ENCODE peak calls at places on chromosomes 4 and X, in four cellular contexts. O is uterus; Q is CD8-positive, alpha-beta memory T cell; K is CD4-positive, alpha-beta memory T cell. H is an unnamed sample. For H3K4me1, the result is how much of the 10 kb centered on the place peaks cover.

GRCh38 chr4:62531731-62532130 is 1331.6 kb downstream of the ADGRL3 start:
- DNase-seq in O (no peak), Q (no peak), K (no peak), H (no peak)

GRCh38 chr4:23972805-23973204 is 83.0 kb upstream of the PPARGC1A start:
- DNase-seq in O (no peak), Q (no peak), K (no peak), H (no peak)

GRCh38 chr4:169907705-169908104 is 118.5 kb downstream of the MFAP3L start:
- DNase-seq in O (no peak), Q (no peak), K (no peak), H (no peak)

GRCh38 chr4:142297313-142297712 is 548.8 kb downstream of the INPP4B start:
- DNase-seq in O (no peak), Q (no peak), K (no peak), H (no peak)

GRCh38 chr4:5955856-5956255 is 62.4 kb downstream of the C4orf50 start:
- DNase-seq in O (no peak), Q (no peak), K (no peak), H (no peak)

GRCh38 chr4:155569471-155569870 is 97.2 kb upstream of the GUCY1A1 start:
- DNase-seq in O (no peak), Q (no peak), K (no peak), H (no peak)

GRCh38 chrX:48927125-48927524 is 8.3 kb upstream of the PIM2 start:
- DNase-seq in O (no peak), Q (no peak), K (no peak), H (no peak)

GRCh38 chr4:111807556-111807955 is 337.7 kb upstream of the FAM241A start:
- DNase-seq in O (no peak), Q (no peak), K (no peak), H (no peak)

GRCh38 chrX:42028113-42028512 is 104.8 kb upstream of the CASK start:
- DNase-seq in O (no peak), Q (no peak), K (no peak), H (no peak)

GRCh38 chrX:119521246-119521645 is 44.0 kb downstream of the STEEP1 start:
- DNase-seq in O (no peak), Q (no peak), K (no peak), H (no peak)

GRCh38 chrX:122246937-122247336 is 937.1 kb upstream of the GRIA3 start:
- DNase-seq in O (no peak), Q (no peak), K (no peak), H (no peak)

GRCh38 chrX:66731398-66731797 is 92.5 kb upstream of the EDA2R start:
- DNase-seq in O (no peak), Q (peak), K (peak), H (no peak)

GRCh38 chrX:53089224-53089842 is 4.6 kb upstream of the KANTR start:
- DNase-seq in O (peak), Q (peak), K (peak), H (no peak)

GRCh38 chr4:71648448-71648847 is 135.4 kb downstream of the GC start:
- DNase-seq in O (no peak), Q (no peak), K (no peak), H (no peak)

GRCh38 chrX:104319346-104319745 is 64.6 kb upstream of the ESX1 start:
- DNase-seq in O (no peak), Q (no peak), K (no peak), H (no peak)
- H3K4me1 ChIP-seq in O (under half), Q (under half), K (under half), H (under half)

DNA sequence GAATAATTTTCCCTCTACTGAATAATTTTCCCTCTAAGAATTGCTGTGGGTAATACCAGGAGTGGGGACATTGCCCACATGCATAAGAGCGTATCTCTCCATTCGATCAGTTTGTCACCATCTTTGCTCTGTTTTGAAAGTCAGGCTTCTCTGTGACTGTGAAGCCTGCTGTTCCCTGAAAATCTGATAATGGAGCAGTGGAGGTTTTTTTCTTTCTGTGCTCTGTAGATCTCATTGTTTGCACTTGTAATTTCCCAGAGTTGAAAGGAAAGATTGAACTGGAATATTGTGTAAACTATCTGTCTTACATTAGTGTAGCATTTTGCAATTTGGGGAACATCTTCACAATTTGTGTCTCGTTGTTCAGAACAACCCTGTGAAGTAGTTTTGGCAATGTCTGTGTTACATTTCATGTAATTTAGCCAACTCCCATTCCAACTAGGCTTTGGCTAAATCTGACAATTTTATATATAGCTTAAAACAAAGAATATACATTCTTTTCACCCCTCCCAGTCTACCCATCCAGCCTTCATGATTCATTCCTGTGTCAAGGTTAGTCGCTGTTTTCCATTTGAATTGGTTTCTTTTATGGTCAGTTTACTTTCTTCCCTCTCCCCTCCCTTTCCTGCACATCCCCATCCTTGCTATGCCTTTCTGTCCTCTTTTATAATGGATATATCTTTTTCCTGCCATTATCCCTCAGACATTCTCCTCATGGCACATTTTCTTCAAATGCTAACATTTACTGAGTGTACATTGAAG is 4.5 kb downstream of the ZXDB start:
- DNase-seq in O (no peak), Q (no peak), K (no peak), H (no peak)
- H3K27ac ChIP-seq in O (peak), Q (no peak), K (no peak), H (no peak)

GRCh38 chr4:2296621-2297601 is 35.0 kb upstream of the MXD4 start:
- DNase-seq in O (no peak), Q (peak), K (no peak), H (no peak)

GRCh38 chr4:2299794-2300193 is 37.9 kb upstream of the MXD4 start:
- DNase-seq in O (no peak), Q (no peak), K (no peak), H (no peak)

GRCh38 chr4:2297606-2298517 is 36.0 kb upstream of the MXD4 start:
- DNase-seq in O (no peak), Q (peak), K (no peak), H (no peak)

GRCh38 chr4:2300431-2300861 is 38.5 kb upstream of the MXD4 start:
- DNase-seq in O (no peak), Q (no peak), K (no peak), H (no peak)

DNA sequence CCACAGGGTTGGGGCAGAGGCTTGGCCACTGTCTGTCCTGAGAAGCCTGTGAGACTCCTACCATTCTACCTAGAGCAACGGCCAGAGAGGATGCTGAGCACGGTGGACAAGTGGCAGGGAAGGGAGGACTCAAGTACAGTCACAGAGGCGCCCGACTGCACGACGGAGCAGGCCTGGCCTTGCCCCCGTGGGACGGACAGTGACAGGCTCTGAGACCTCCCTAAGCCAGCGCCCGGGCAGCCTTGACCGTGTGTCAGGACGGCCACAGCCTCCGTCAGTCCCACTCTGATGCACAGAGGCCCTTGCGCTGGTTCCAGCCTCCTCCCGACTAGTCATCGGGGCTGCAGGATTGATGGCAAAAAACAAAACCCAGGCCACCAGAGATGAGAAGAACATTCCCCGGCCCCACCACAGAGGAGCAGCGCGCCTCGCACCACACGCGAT is 36.7 kb upstream of the MXD4 start:
- DNase-seq in O (no peak), Q (no peak), K (no peak), H (peak)
- H3K4me1 ChIP-seq in O (under half), Q (under half), K (under half), H (under half)

GRCh38 chr4:138263438-138263837 is 21.3 kb upstream of the SLC7A11 start:
- DNase-seq in O (no peak), Q (no peak), K (no peak), H (no peak)
- H3K27ac ChIP-seq in O (no peak), Q (no peak), K (no peak), H (no peak)

GRCh38 chr4:153346563-153346962 is 2.1 kb downstream of the MND1 start:
- DNase-seq in O (no peak), Q (no peak), K (no peak), H (no peak)
- H3K4me1 ChIP-seq in O (under half), Q (under half), K (under half), H (under half)

DNA sequence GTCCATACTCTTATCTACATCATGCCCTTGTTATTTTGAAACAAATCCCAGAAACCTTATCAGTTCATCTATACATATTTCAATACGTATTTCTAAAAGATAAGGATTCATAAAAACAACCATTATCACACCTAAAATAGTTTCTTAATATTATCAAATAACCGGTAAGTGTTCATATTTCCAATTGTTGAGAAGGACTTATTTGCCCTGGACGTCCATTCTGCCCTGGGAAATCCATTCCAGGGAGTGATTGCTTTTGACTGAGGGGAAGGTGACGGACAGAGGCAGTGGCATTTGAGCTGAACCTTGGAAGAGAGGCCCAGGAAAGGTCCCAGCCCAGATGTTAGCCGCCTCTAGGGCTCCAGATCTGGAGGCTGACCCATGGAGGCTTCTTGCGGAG is 49.6 kb downstream of the STARD8 start:
- DNase-seq in O (no peak), Q (no peak), K (no peak), H (no peak)
- H3K27ac ChIP-seq in O (no peak), Q (no peak), K (no peak), H (no peak)

DNA sequence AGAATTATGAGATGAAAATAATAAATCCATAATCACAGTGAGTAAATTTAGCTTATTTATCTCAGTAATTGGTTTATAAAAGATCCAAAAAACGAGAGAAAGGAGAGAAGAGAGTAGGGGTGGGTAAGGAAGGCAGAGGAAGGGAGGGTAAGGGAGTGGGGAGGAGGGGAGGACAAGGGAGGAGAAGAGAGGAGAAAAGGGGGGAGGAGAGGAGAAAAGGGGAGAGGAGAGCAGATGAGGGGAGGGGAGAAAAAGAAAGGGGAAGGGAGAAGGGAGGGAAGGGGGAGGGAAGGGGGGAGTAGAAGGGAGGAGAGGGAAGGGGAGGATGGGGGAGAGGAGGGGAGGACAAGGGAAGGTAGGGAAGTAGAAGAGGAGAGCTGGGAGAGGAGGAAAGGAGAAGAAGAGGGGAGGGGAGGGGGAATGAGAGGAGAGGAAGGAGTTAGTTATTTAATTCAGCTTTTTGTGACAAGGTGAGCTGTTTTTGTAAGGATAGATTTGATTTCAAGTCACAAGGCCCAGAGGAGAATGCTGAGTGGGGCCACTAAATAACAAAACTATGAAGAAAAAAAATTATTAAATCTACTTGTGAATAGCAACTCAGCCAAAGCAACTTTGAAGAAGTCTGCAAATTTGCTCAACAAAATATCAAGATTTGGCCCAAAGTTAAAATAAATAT is 454.3 kb downstream of the ARAP2 start:
- DNase-seq in O (no peak), Q (no peak), K (no peak), H (no peak)
- H3K4me1 ChIP-seq in O (under half), Q (under half), K (under half), H (under half)

DNA sequence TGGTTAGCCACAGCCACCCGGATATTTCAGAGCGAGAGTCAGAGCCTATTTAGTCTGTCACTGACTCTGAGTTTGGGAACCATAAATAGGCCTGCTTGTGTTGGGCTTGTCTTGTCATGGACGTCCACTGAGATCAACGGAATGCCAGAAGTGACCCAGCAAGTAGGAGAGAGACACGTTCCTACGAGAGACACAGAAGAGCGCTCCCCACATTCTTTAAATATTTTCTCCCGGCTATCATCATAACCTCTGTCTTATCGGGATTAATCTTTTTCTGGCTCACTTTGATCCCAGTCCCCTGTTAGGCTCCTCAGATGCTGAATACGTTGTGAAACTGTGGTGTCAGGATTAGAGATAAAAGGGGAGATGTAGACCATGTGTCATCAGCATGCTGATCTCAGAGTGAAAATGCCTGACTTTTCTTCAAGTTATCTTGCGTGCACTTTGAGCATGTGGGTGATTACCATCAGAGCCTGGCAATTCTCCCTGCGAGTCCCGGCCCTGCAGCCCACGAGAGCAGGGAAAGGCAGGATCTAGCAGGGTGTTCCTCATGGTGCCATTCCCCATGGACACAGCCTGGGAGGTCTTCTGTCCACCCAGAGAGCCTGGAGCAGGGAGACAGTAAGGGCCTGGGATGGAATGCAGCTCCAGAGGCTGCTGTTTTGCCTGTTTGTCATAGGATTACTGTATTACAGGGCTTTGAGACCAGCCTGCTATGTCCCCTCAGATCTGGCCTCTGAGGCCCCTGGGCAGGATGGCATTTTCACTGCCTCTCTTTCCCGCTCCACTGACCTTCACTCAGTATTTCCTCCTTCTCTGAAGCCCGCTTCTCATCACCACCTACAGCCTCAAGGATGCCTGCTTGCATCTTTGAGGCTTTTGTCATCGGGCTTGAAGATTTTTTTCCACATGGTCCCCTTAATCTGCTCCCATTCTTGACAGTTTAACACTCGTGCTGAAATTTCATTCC is 2.8 kb upstream of the TENM3 start:
- DNase-seq in O (no peak), Q (no peak), K (no peak), H (no peak)
- H3K27ac ChIP-seq in O (no peak), Q (no peak), K (no peak), H (no peak)